ENCODE peak calls at places on chromosomes 1 and 21, in nine cellular contexts. One of them, this sample, is unnamed.

GRCh38 chr21:34891610-34891943 is 157.5 kb downstream of the RUNX1 start:
- DNase-seq in A549: no peak
- DNase-seq in tibial nerve: no peak
- DNase-seq in head of caudate nucleus: no peak
- DNase-seq in effector memory CD8-positive, alpha-beta T cell: no peak
- DNase-seq in stimulated activated CD4-positive, alpha-beta T cell treated with anti-CD3 and anti-CD28 coated beads, TNF-alpha, amount 100 ng/mL, for 24 hours: no peak
- DNase-seq in NCI-H1105: no peak
- DNase-seq in NCI-H2171 treated with DMSO at 0.1 percent for 48 hours: no peak
- DNase-seq in glomerular endothelial cell: no peak
- DNase-seq in this sample: no peak

GRCh38 chr1:31744165-31744888 is 19.8 kb downstream of the ADGRB2 start:
- DNase-seq in tibial nerve: no peak
- DNase-seq in stimulated activated CD4-positive, alpha-beta T cell treated with anti-CD3 and anti-CD28 coated beads, TNF-alpha, amount 100 ng/mL, for 24 hours: no peak
- DNase-seq in glomerular endothelial cell: no peak
- DNase-seq in A549: no peak
- DNase-seq in head of caudate nucleus: no peak
- DNase-seq in effector memory CD8-positive, alpha-beta T cell: no peak
- DNase-seq in NCI-H1105: no peak
- DNase-seq in NCI-H2171 treated with DMSO at 0.1 percent for 48 hours: no peak
- DNase-seq in this sample: no peak

GRCh38 chr1:46614604-46614984 is 2.0 kb downstream of the MOB3C start:
- DNase-seq in NCI-H2171 treated with DMSO at 0.1 percent for 48 hours: no peak
- DNase-seq in stimulated activated CD4-positive, alpha-beta T cell treated with anti-CD3 and anti-CD28 coated beads, TNF-alpha, amount 100 ng/mL, for 24 hours: no peak
- DNase-seq in tibial nerve: no peak
- DNase-seq in glomerular endothelial cell: no peak
- DNase-seq in NCI-H1105: no peak
- DNase-seq in head of caudate nucleus: no peak
- DNase-seq in A549: no peak
- DNase-seq in effector memory CD8-positive, alpha-beta T cell: no peak
- DNase-seq in this sample: no peak

GRCh38 chr1:111204211-111204883 is 3.9 kb upstream of the DENND2D start:
- DNase-seq in glomerular endothelial cell: no peak
- DNase-seq in head of caudate nucleus: no peak
- DNase-seq in tibial nerve: no peak
- DNase-seq in NCI-H2171 treated with DMSO at 0.1 percent for 48 hours: no peak
- DNase-seq in NCI-H1105: peak
- DNase-seq in A549: peak
- DNase-seq in stimulated activated CD4-positive, alpha-beta T cell treated with anti-CD3 and anti-CD28 coated beads, TNF-alpha, amount 100 ng/mL, for 24 hours: no peak
- DNase-seq in effector memory CD8-positive, alpha-beta T cell: peak
- DNase-seq in this sample: no peak

GRCh38 chr21:37266515-37267221 is 466 bp downstream of the VPS26C start:
- DNase-seq in tibial nerve: no peak
- DNase-seq in effector memory CD8-positive, alpha-beta T cell: no peak
- DNase-seq in NCI-H1105: peak
- DNase-seq in head of caudate nucleus: no peak
- DNase-seq in stimulated activated CD4-positive, alpha-beta T cell treated with anti-CD3 and anti-CD28 coated beads, TNF-alpha, amount 100 ng/mL, for 24 hours: no peak
- DNase-seq in glomerular endothelial cell: no peak
- DNase-seq in NCI-H2171 treated with DMSO at 0.1 percent for 48 hours: peak
- DNase-seq in A549: peak
- DNase-seq in this sample: no peak

GRCh38 chr1:117646956-117647355 is 41.1 kb downstream of the TENT5C start:
- DNase-seq in A549: no peak
- DNase-seq in tibial nerve: no peak
- DNase-seq in effector memory CD8-positive, alpha-beta T cell: no peak
- DNase-seq in head of caudate nucleus: no peak
- DNase-seq in glomerular endothelial cell: no peak
- DNase-seq in stimulated activated CD4-positive, alpha-beta T cell treated with anti-CD3 and anti-CD28 coated beads, TNF-alpha, amount 100 ng/mL, for 24 hours: no peak
- DNase-seq in NCI-H2171 treated with DMSO at 0.1 percent for 48 hours: no peak
- DNase-seq in NCI-H1105: no peak
- DNase-seq in this sample: no peak

GRCh38 chr1:171596119-171596518 is 25.9 kb upstream of the MYOCOS start:
- DNase-seq in effector memory CD8-positive, alpha-beta T cell: no peak
- DNase-seq in glomerular endothelial cell: no peak
- DNase-seq in NCI-H1105: no peak
- DNase-seq in A549: no peak
- DNase-seq in stimulated activated CD4-positive, alpha-beta T cell treated with anti-CD3 and anti-CD28 coated beads, TNF-alpha, amount 100 ng/mL, for 24 hours: no peak
- DNase-seq in tibial nerve: no peak
- DNase-seq in head of caudate nucleus: no peak
- DNase-seq in NCI-H2171 treated with DMSO at 0.1 percent for 48 hours: no peak
- DNase-seq in this sample: no peak

GRCh38 chr1:239547987-239548386 is 161.6 kb downstream of the CHRM3 start:
- DNase-seq in glomerular endothelial cell: no peak
- DNase-seq in effector memory CD8-positive, alpha-beta T cell: no peak
- DNase-seq in A549: no peak
- DNase-seq in tibial nerve: no peak
- DNase-seq in stimulated activated CD4-positive, alpha-beta T cell treated with anti-CD3 and anti-CD28 coated beads, TNF-alpha, amount 100 ng/mL, for 24 hours: no peak
- DNase-seq in head of caudate nucleus: no peak
- DNase-seq in NCI-H1105: no peak
- DNase-seq in NCI-H2171 treated with DMSO at 0.1 percent for 48 hours: no peak
- DNase-seq in this sample: no peak

GRCh38 chr1:71101839-71102376 is 21.1 kb upstream of the ZRANB2 start:
- DNase-seq in effector memory CD8-positive, alpha-beta T cell: no peak
- DNase-seq in NCI-H1105: no peak
- DNase-seq in head of caudate nucleus: no peak
- DNase-seq in glomerular endothelial cell: no peak
- DNase-seq in NCI-H2171 treated with DMSO at 0.1 percent for 48 hours: no peak
- DNase-seq in A549: no peak
- DNase-seq in stimulated activated CD4-positive, alpha-beta T cell treated with anti-CD3 and anti-CD28 coated beads, TNF-alpha, amount 100 ng/mL, for 24 hours: no peak
- DNase-seq in tibial nerve: no peak
- DNase-seq in this sample: no peak

GRCh38 chr1:9057851-9058250 is 11.6 kb downstream of the SLC2A5 start:
- DNase-seq in tibial nerve: no peak
- DNase-seq in stimulated activated CD4-positive, alpha-beta T cell treated with anti-CD3 and anti-CD28 coated beads, TNF-alpha, amount 100 ng/mL, for 24 hours: no peak
- DNase-seq in A549: no peak
- DNase-seq in NCI-H2171 treated with DMSO at 0.1 percent for 48 hours: no peak
- DNase-seq in glomerular endothelial cell: no peak
- DNase-seq in NCI-H1105: no peak
- DNase-seq in head of caudate nucleus: no peak
- DNase-seq in effector memory CD8-positive, alpha-beta T cell: no peak
- DNase-seq in this sample: no peak

GRCh38 chr1:173190101-173190895 is 16.8 kb downstream of the TNFSF4 start:
- DNase-seq in NCI-H2171 treated with DMSO at 0.1 percent for 48 hours: peak
- DNase-seq in glomerular endothelial cell: peak
- DNase-seq in effector memory CD8-positive, alpha-beta T cell: no peak
- DNase-seq in NCI-H1105: peak
- DNase-seq in tibial nerve: peak
- DNase-seq in stimulated activated CD4-positive, alpha-beta T cell treated with anti-CD3 and anti-CD28 coated beads, TNF-alpha, amount 100 ng/mL, for 24 hours: no peak
- DNase-seq in A549: peak
- DNase-seq in head of caudate nucleus: peak
- DNase-seq in this sample: peak

GRCh38 chr1:206737729-206738222 is 32.8 kb upstream of the IL19 start:
- DNase-seq in stimulated activated CD4-positive, alpha-beta T cell treated with anti-CD3 and anti-CD28 coated beads, TNF-alpha, amount 100 ng/mL, for 24 hours: no peak
- DNase-seq in NCI-H1105: no peak
- DNase-seq in glomerular endothelial cell: no peak
- DNase-seq in NCI-H2171 treated with DMSO at 0.1 percent for 48 hours: no peak
- DNase-seq in effector memory CD8-positive, alpha-beta T cell: no peak
- DNase-seq in A549: no peak
- DNase-seq in tibial nerve: no peak
- DNase-seq in head of caudate nucleus: no peak
- DNase-seq in this sample: no peak

This sample was measured in Panc1.